ENCODE peak calls at places on chromosome 18, in five cellular contexts. O, M, R, E and K are unnamed samples.

GRCh38 chr18:67047334-67047733 is 443.4 kb upstream of the CDH19 start:
- DNase-seq in O (no peak), M (no peak), R (no peak), E (no peak), K (no peak)

GRCh38 chr18:45378933-45379332 is 236.3 kb upstream of the SLC14A2 start:
- DNase-seq in O (no peak), M (no peak), R (no peak), E (no peak), K (no peak)

GRCh38 chr18:11747731-11748130 is 58.7 kb downstream of the GNAL start:
- DNase-seq in O (no peak), M (no peak), R (no peak), E (no peak), K (no peak)

GRCh38 chr18:50240083-50240563 is 26.2 kb downstream of the CFAP53 start:
- DNase-seq in O (no peak), M (no peak), R (no peak), E (no peak), K (no peak)

GRCh38 chr18:69951182-69951581 is 3.5 kb upstream of the CD226 start:
- DNase-seq in O (no peak), M (no peak), R (no peak), E (no peak), K (no peak)

GRCh38 chr18:48623468-48624220 is 84.8 kb downstream of the CTIF start:
- DNase-seq in O (no peak), M (peak), R (no peak), E (no peak), K (peak)

GRCh38 chr18:58338961-58339722 is 289.7 kb downstream of the ALPK2 start:
- DNase-seq in O (no peak), M (no peak), R (no peak), E (no peak), K (no peak)

GRCh38 chr18:1544016-1544415 is 639.3 kb downstream of the ADCYAP1 start:
- DNase-seq in O (no peak), M (no peak), R (no peak), E (no peak), K (no peak)

GRCh38 chr18:77127769-77128671 is 4.6 kb downstream of the MBP start:
- DNase-seq in O (no peak), M (no peak), R (no peak), E (no peak), K (peak)

GRCh38 chr18:27315001-27315400 is 129.9 kb upstream of the CHST9 start:
- DNase-seq in O (no peak), M (no peak), R (no peak), E (no peak), K (no peak)

GRCh38 chr18:13541621-13542519 is 184.5 kb downstream of the FAM210A start:
- DNase-seq in O (no peak), M (no peak), R (no peak), E (no peak), K (no peak)

GRCh38 chr18:58541789-58542425 is 87.0 kb downstream of the ALPK2 start:
- DNase-seq in O (no peak), M (peak), R (no peak), E (peak), K (peak)

GRCh38 chr18:12598181-12598921 is 59.6 kb downstream of the SPIRE1 start:
- DNase-seq in O (no peak), M (no peak), R (no peak), E (no peak), K (peak)

GRCh38 chr18:6820314-6820713 is 90.8 kb downstream of the ARHGAP28 start:
- DNase-seq in O (no peak), M (no peak), R (no peak), E (no peak), K (no peak)

GRCh38 chr18:7116832-7117389 is 686 bp downstream of the LAMA1 start:
- DNase-seq in O (no peak), M (no peak), R (no peak), E (no peak), K (no peak)

GRCh38 chr18:21112543-21113105 is 1.0 kb upstream of the ROCK1 start:
- DNase-seq in O (no peak), M (no peak), R (no peak), E (no peak), K (no peak)

GRCh38 chr18:74994502-74995403 is 214.2 kb downstream of the PTGR3 start:
- DNase-seq in O (no peak), M (no peak), R (no peak), E (no peak), K (no peak)

GRCh38 chr18:30925795-30926194 is 116.7 kb downstream of the DSC3 start:
- DNase-seq in O (no peak), M (no peak), R (no peak), E (no peak), K (no peak)

GRCh38 chr18:28469946-28470345 is 293.0 kb upstream of the CDH2 start:
- DNase-seq in O (no peak), M (no peak), R (no peak), E (no peak), K (no peak)

GRCh38 chr18:35912332-35912731 is 60.1 kb upstream of the RMP24 start:
- DNase-seq in O (no peak), M (no peak), R (no peak), E (no peak), K (no peak)

GRCh38 chr18:61676763-61677434 is 215.9 kb downstream of the RNF152 start:
- DNase-seq in O (no peak), M (no peak), R (no peak), E (no peak), K (no peak)

GRCh38 chr18:43012951-43013350 is 102.5 kb downstream of the RIT2 start:
- DNase-seq in O (no peak), M (no peak), R (no peak), E (no peak), K (peak)